ENCODE peak calls at places on chromosome 21, in four cellular contexts. F, C, B and D are unnamed samples.
A peak's percentile ranks its signal among the peaks of the same experiment; 100 is the strongest.

GRCh38 chr21:29504751-29505321 is 206.1 kb downstream of the BACH1 start:
- DNase-seq in C (no peak), B (no peak), F (peak; percentile 81), D (no peak)

GRCh38 chr21:40680311-40680710 is 166.6 kb downstream of the DSCAM start:
- DNase-seq in F (no peak), C (no peak), B (no peak), D (no peak)

GRCh38 chr21:43884012-43884860 is 19.2 kb downstream of the AGPAT3 start:
- DNase-seq in F (no peak), B (peak; percentile 20), C (no peak), D (peak; percentile 41)

GRCh38 chr21:30227633-30228404 is 11.9 kb upstream of the CLDN8 start:
- DNase-seq in F (peak; percentile 2), B (no peak), C (no peak), D (no peak)

GRCh38 chr21:44878053-44878982 is 4.8 kb upstream of the PTTG1IP start:
- DNase-seq in F (no peak), C (peak; percentile 82), B (no peak), D (peak; percentile 42)

GRCh38 chr21:39630191-39630591 is 17.5 kb downstream of the B3GALT5 start:
- DNase-seq in F (peak; percentile 33), B (no peak), C (no peak), D (no peak)

GRCh38 chr21:44374601-44375280 is 21.3 kb downstream of the TRPM2 start:
- DNase-seq in C (no peak), F (no peak), B (no peak), D (no peak)

GRCh38 chr21:34910396-34910795 is 138.7 kb downstream of the RUNX1 start:
- DNase-seq in F (no peak), B (no peak), C (no peak), D (no peak)

GRCh38 chr21:17340081-17340480 is 172.8 kb upstream of the CXADR start:
- DNase-seq in B (no peak), F (no peak), C (no peak), D (no peak)